ENCODE peak calls at places on chromosome 15, in four cellular contexts. One of them, this sample, is unnamed.
A peak's percentile ranks its signal among the peaks of the same experiment; 100 is the strongest.

GRCh38 chr15:31335991-31336942 is 9.6 kb downstream of the KLF13 start:
- DNase-seq in HepG2: no peak
- DNase-seq in HCT116: no peak
- DNase-seq in GM12878: no peak
- DNase-seq in this sample: no peak

GRCh38 chr15:29540479-29540878 is 270.9 kb upstream of the NSMCE3 start:
- DNase-seq in HCT116: no peak
- DNase-seq in HepG2: no peak
- DNase-seq in GM12878: no peak
- DNase-seq in this sample: no peak

GRCh38 chr15:40441012-40441735 is 421 bp downstream of the BAHD1 start:
- DNase-seq in GM12878: no peak
- DNase-seq in HepG2: no peak
- DNase-seq in HCT116: no peak
- DNase-seq in this sample: no peak

GRCh38 chr15:70120109-70120508 is 22.4 kb upstream of the TLE3 start:
- DNase-seq in HCT116: no peak
- DNase-seq in GM12878: no peak
- DNase-seq in HepG2: no peak
- DNase-seq in this sample: no peak

GRCh38 chr15:83556754-83557153 is 97.2 kb upstream of the ADAMTSL3 start:
- DNase-seq in HCT116: no peak
- DNase-seq in HepG2: no peak
- DNase-seq in GM12878: no peak
- DNase-seq in this sample: no peak

GRCh38 chr15:65824031-65824743 is 32.1 kb upstream of the DENND4A start:
- DNase-seq in HepG2: peak; percentile 81
- DNase-seq in HCT116: peak; percentile 58
- DNase-seq in GM12878: no peak
- DNase-seq in this sample: peak; percentile 85

GRCh38 chr15:39558421-39558820 is 22.5 kb upstream of the THBS1 start:
- DNase-seq in HepG2: no peak
- DNase-seq in HCT116: no peak
- DNase-seq in GM12878: no peak
- DNase-seq in this sample: peak; percentile 12

GRCh38 chr15:31077181-31077580 is 24.3 kb downstream of the TRPM1 start:
- DNase-seq in HepG2: no peak
- DNase-seq in GM12878: no peak
- DNase-seq in HCT116: no peak
- DNase-seq in this sample: no peak

GRCh38 chr15:55834331-55834730 is 91.4 kb upstream of the PRTG start:
- DNase-seq in HepG2: no peak
- DNase-seq in HCT116: no peak
- DNase-seq in GM12878: no peak
- DNase-seq in this sample: no peak

GRCh38 chr15:39363761-39364586 is 216.9 kb upstream of the THBS1 start:
- DNase-seq in HCT116: no peak
- DNase-seq in HepG2: peak; percentile 79
- DNase-seq in GM12878: no peak
- DNase-seq in this sample: no peak

GRCh38 chr15:75639191-75639708 is 774 bp downstream of the IMP3 start:
- DNase-seq in GM12878: no peak
- DNase-seq in HCT116: no peak
- DNase-seq in HepG2: no peak
- DNase-seq in this sample: no peak

GRCh38 chr15:91949361-91949760 is 95.9 kb downstream of the SLCO3A1 start:
- DNase-seq in GM12878: no peak
- DNase-seq in HepG2: no peak
- DNase-seq in HCT116: no peak
- DNase-seq in this sample: no peak

GRCh38 chr15:94327356-94327936 is 96.1 kb downstream of the MCTP2 start:
- DNase-seq in HepG2: peak; percentile 29
- DNase-seq in GM12878: no peak
- DNase-seq in HCT116: peak; percentile 10
- DNase-seq in this sample: no peak

GRCh38 chr15:47505712-47506542 is 211.4 kb upstream of the SEMA6D start:
- DNase-seq in HCT116: no peak
- DNase-seq in HepG2: no peak
- DNase-seq in GM12878: no peak
- DNase-seq in this sample: no peak

GRCh38 chr15:69044899-69045298 is 30.4 kb downstream of the NOX5 start:
- DNase-seq in GM12878: no peak
- DNase-seq in HepG2: no peak
- DNase-seq in HCT116: no peak
- DNase-seq in this sample: no peak

GRCh38 chr15:57375827-57376694 is at the start of gene CGNL1:
- DNase-seq in GM12878: no peak
- DNase-seq in HCT116: no peak
- DNase-seq in HepG2: peak; percentile 14
- DNase-seq in this sample: peak; percentile 69

GRCh38 chr15:59244337-59244736 is 37.7 kb downstream of the LDHAL6B start:
- DNase-seq in GM12878: peak; percentile 71
- DNase-seq in HCT116: no peak
- DNase-seq in HepG2: no peak
- DNase-seq in this sample: no peak

GRCh38 chr15:67042490-67043181 is 22.8 kb upstream of the SMAD3 start:
- DNase-seq in HepG2: no peak
- DNase-seq in HCT116: no peak
- DNase-seq in GM12878: no peak
- DNase-seq in this sample: no peak

GRCh38 chr15:24772709-24773373 is 97.3 kb downstream of the NPAP1 start:
- DNase-seq in GM12878: no peak
- DNase-seq in HCT116: no peak
- DNase-seq in HepG2: peak; percentile 67
- DNase-seq in this sample: no peak

GRCh38 chr15:56587686-56588085 is 122.7 kb upstream of the MNS1 start:
- DNase-seq in GM12878: no peak
- DNase-seq in HCT116: no peak
- DNase-seq in HepG2: no peak
- DNase-seq in this sample: no peak

GRCh38 chr15:32983679-32984078 is 210.8 kb downstream of the FMN1 start:
- DNase-seq in HCT116: no peak
- DNase-seq in GM12878: no peak
- DNase-seq in HepG2: no peak
- DNase-seq in this sample: no peak
- TF ChIP-seq JUND in HCT116: no peak
- TF ChIP-seq JUND in GM12878: no peak
- TF ChIP-seq JUND in HepG2: no peak
- TF ChIP-seq JUND in this sample: no peak

GRCh38 chr15:80565988-80566387 is 129.1 kb upstream of the ABHD17C start:
- DNase-seq in GM12878: no peak
- DNase-seq in HepG2: no peak
- DNase-seq in HCT116: no peak
- DNase-seq in this sample: no peak

GRCh38 chr15:80565398-80565797 is 129.7 kb upstream of the ABHD17C start:
- DNase-seq in GM12878: no peak
- DNase-seq in HepG2: no peak
- DNase-seq in HCT116: no peak
- DNase-seq in this sample: no peak

GRCh38 chr15:80563372-80563997 is 131.6 kb upstream of the ABHD17C start:
- DNase-seq in HepG2: no peak
- DNase-seq in HCT116: no peak
- DNase-seq in GM12878: no peak
- DNase-seq in this sample: no peak

GRCh38 chr15:80562846-80563245 is 132.3 kb upstream of the ABHD17C start:
- DNase-seq in HCT116: no peak
- DNase-seq in HepG2: no peak
- DNase-seq in GM12878: no peak
- DNase-seq in this sample: no peak

GRCh38 chr15:80564056-80564455 is 131.1 kb upstream of the ABHD17C start:
- DNase-seq in HepG2: no peak
- DNase-seq in HCT116: no peak
- DNase-seq in GM12878: no peak
- DNase-seq in this sample: no peak
- TF ChIP-seq JUND in HepG2: no peak
- TF ChIP-seq JUND in HCT116: no peak
- TF ChIP-seq JUND in GM12878: no peak
- TF ChIP-seq JUND in this sample: no peak

GRCh38 chr15:81723758-81724157 is 322.1 kb downstream of the MEX3B start:
- DNase-seq in GM12878: no peak
- DNase-seq in HCT116: no peak
- DNase-seq in HepG2: no peak
- DNase-seq in this sample: no peak
- TF ChIP-seq JUND in GM12878: no peak
- TF ChIP-seq JUND in HCT116: no peak
- TF ChIP-seq JUND in HepG2: no peak
- TF ChIP-seq JUND in this sample: no peak

GRCh38 chr15:101459579-101460300 is 29.8 kb downstream of the PCSK6 start:
- DNase-seq in HepG2: no peak
- DNase-seq in HCT116: no peak
- DNase-seq in GM12878: no peak
- DNase-seq in this sample: no peak
- TF ChIP-seq JUND in HepG2: no peak
- TF ChIP-seq JUND in HCT116: no peak
- TF ChIP-seq JUND in GM12878: no peak
- TF ChIP-seq JUND in this sample: no peak

DNA sequence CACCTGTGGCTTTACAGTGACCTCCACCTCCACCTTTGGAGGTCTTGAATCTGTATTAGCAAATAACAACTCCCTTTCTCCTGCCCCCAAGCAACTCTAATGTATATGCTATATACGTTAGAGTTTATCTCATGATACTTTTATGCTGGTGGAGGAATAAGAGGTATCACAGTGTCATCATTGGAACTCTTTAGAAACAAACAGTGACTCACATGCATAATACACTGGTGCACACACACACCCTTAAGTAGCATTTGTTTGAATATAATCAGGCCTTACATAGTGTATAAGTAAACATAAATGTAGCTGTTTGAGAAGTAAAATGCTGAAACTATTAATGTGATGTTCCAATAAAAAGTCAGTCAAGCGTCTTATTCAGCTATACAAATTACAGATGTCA is 280.2 kb upstream of the C2CD4B start:
- DNase-seq in HepG2: no peak
- DNase-seq in GM12878: no peak
- DNase-seq in HCT116: no peak
- DNase-seq in this sample: no peak
- TF ChIP-seq JUND in HepG2: no peak
- TF ChIP-seq JUND in GM12878: no peak
- TF ChIP-seq JUND in HCT116: no peak
- TF ChIP-seq JUND in this sample: no peak

GRCh38 chr15:99703603-99704443 is 29.4 kb downstream of the LYSMD4 start:
- DNase-seq in HCT116: peak; percentile 61
- DNase-seq in HepG2: peak; percentile 62
- DNase-seq in GM12878: no peak
- DNase-seq in this sample: peak; percentile 69
- TF ChIP-seq JUND in HCT116: peak; percentile 41
- TF ChIP-seq JUND in HepG2: no peak
- TF ChIP-seq JUND in GM12878: no peak
- TF ChIP-seq JUND in this sample: no peak

DNA sequence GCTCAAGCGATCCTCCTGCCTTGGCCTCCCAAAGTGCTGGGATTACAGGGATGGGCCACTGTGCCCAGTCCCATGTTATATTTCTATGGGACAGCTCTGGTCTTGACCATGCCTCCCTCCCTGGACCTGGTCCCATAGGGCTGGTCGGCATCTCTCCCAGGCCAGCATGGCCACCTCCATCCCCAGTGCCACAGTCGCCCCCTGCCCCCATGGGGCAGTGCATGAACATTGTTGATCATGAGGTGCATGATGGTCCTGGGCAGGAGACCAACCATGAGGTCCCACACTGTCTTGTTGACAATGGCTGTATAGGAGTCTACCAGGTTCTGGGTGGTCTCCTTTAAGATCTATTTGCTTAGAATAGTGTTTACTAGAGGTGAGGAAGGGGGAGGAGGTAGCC is 6.5 kb downstream of the RPS17 start:
- DNase-seq in HCT116: no peak
- DNase-seq in GM12878: no peak
- DNase-seq in HepG2: no peak
- DNase-seq in this sample: no peak
- TF ChIP-seq JUND in HCT116: no peak
- TF ChIP-seq JUND in GM12878: no peak
- TF ChIP-seq JUND in HepG2: no peak
- TF ChIP-seq JUND in this sample: no peak

GRCh38 chr15:43771816-43772215 is 5.0 kb downstream of the ELL3 start:
- DNase-seq in HCT116: no peak
- DNase-seq in GM12878: no peak
- DNase-seq in HepG2: no peak
- DNase-seq in this sample: no peak
- TF ChIP-seq JUND in HCT116: no peak
- TF ChIP-seq JUND in GM12878: no peak
- TF ChIP-seq JUND in HepG2: no peak
- TF ChIP-seq JUND in this sample: no peak

DNA sequence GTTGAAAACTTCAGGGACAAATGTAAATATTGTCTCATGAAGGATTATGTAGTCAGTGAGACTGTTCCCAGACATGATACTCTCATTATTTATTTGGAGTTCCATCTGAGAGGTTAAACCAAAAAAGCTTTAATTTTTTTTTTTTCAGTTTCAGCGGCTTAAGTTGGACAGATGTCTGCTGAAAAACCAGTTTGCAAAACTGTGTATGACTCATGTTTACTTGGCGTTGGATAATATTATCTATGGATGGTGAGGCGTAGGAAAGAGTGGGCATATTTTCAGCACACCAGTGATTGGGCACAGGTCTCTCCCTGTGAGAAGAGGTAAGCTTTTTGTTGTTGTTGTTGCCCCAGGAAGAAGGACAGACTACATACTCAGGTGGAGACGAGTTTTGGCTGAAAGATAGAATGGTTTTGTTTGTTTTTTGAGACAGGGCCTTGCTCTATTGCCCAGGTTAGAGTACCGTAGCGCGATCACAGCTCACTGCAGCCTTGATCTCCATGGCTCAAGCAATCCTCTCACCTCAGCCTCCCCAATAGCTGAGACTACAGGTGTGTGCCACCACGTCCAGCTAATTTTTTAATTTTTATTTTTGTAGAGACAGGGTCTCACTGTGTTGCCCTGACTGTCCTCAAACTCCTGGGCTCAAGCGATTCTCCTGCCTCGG is 16.4 kb upstream of the ANXA2 start:
- DNase-seq in GM12878: no peak
- DNase-seq in HepG2: no peak
- DNase-seq in HCT116: no peak
- DNase-seq in this sample: no peak
- TF ChIP-seq JUND in GM12878: no peak
- TF ChIP-seq JUND in HepG2: no peak
- TF ChIP-seq JUND in HCT116: peak; percentile 52
- TF ChIP-seq JUND in this sample: peak; percentile 78

DNA sequence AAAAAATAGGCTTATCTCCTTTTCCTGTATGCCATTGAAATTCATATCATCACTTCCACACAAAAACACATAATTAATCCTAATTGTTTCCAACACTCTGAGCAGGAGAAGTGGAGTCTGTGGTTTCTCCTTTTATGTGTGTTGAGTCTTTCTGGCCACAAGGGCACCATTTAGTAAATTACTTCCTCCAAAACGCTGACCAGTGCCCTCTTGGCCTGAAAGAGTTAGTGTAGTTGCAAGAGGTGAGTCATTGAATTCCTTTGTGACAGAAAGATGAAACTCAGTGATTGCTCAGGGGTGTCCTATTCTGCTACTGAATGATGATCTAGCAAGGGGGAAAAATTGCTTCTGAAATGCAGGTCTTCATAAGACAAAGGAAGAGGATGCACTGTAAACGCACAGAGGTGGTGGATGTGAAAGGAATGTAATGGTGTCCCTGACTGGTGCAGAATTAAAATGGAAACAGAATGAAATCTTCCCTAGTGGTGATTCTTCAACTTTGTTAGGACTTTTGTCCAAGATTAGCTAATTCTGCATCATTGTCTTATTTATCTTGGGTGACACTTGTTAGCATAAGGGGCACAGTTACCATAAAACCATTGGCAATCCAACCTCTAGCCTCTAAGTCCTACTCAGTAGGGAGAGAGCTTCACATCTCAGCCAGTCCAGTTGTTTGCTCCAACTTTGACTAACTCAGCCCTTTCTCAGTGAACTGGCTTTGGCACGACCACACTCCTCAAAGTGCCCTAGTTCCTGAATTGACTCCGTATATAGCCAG is 208.4 kb upstream of the NANOGP8 start:
- DNase-seq in HepG2: peak; percentile 77
- DNase-seq in HCT116: peak; percentile 86
- DNase-seq in GM12878: no peak
- DNase-seq in this sample: no peak
- TF ChIP-seq JUND in HepG2: peak; percentile 52
- TF ChIP-seq JUND in HCT116: peak; percentile 82
- TF ChIP-seq JUND in GM12878: no peak
- TF ChIP-seq JUND in this sample: no peak